ENCODE peak calls at places on chromosomes 6 and 20, in four cellular contexts. One of them, this sample, is unnamed.
A peak's percentile ranks its signal among the peaks of the same experiment; 100 is the strongest.

GRCh38 chr6:35737413-35738211 is 780 bp downstream of the ARMC12 start:
- DNase-seq in fibroblast of lung: peak; percentile 71
- DNase-seq in NCI-H1694 treated with DMSO at 0.1 percent for 48 hours: peak; percentile 88
- DNase-seq in stimulated activated CD4-positive, alpha-beta T cell treated with anti-CD3 and anti-CD28 coated beads, Interleukin-4, amount 100 ng/mL, for 1 hour: no peak
- DNase-seq in this sample: peak; percentile 75

GRCh38 chr6:16697437-16698162 is 63.7 kb downstream of the ATXN1 start:
- DNase-seq in NCI-H1694 treated with DMSO at 0.1 percent for 48 hours: no peak
- DNase-seq in fibroblast of lung: no peak
- DNase-seq in stimulated activated CD4-positive, alpha-beta T cell treated with anti-CD3 and anti-CD28 coated beads, Interleukin-4, amount 100 ng/mL, for 1 hour: no peak
- DNase-seq in this sample: no peak

GRCh38 chr20:44074252-44075151 is 112.5 kb downstream of the JPH2 start:
- DNase-seq in NCI-H1694 treated with DMSO at 0.1 percent for 48 hours: no peak
- DNase-seq in stimulated activated CD4-positive, alpha-beta T cell treated with anti-CD3 and anti-CD28 coated beads, Interleukin-4, amount 100 ng/mL, for 1 hour: no peak
- DNase-seq in fibroblast of lung: peak; percentile 68
- DNase-seq in this sample: peak; percentile 34

GRCh38 chr6:100459291-100459690 is 5.4 kb downstream of the SIM1 start:
- DNase-seq in NCI-H1694 treated with DMSO at 0.1 percent for 48 hours: no peak
- DNase-seq in fibroblast of lung: no peak
- DNase-seq in stimulated activated CD4-positive, alpha-beta T cell treated with anti-CD3 and anti-CD28 coated beads, Interleukin-4, amount 100 ng/mL, for 1 hour: no peak
- DNase-seq in this sample: no peak

GRCh38 chr6:167828325-167828956 is 1.7 kb downstream of the AFDN start:
- DNase-seq in NCI-H1694 treated with DMSO at 0.1 percent for 48 hours: peak; percentile 20
- DNase-seq in stimulated activated CD4-positive, alpha-beta T cell treated with anti-CD3 and anti-CD28 coated beads, Interleukin-4, amount 100 ng/mL, for 1 hour: no peak
- DNase-seq in fibroblast of lung: no peak
- DNase-seq in this sample: peak; percentile 7

GRCh38 chr6:84361372-84362179 is 134.1 kb upstream of the CEP162 start:
- DNase-seq in stimulated activated CD4-positive, alpha-beta T cell treated with anti-CD3 and anti-CD28 coated beads, Interleukin-4, amount 100 ng/mL, for 1 hour: no peak
- DNase-seq in fibroblast of lung: no peak
- DNase-seq in NCI-H1694 treated with DMSO at 0.1 percent for 48 hours: no peak
- DNase-seq in this sample: no peak

GRCh38 chr6:159324599-159324998 is 155.4 kb downstream of the FNDC1 start:
- DNase-seq in fibroblast of lung: no peak
- DNase-seq in stimulated activated CD4-positive, alpha-beta T cell treated with anti-CD3 and anti-CD28 coated beads, Interleukin-4, amount 100 ng/mL, for 1 hour: no peak
- DNase-seq in NCI-H1694 treated with DMSO at 0.1 percent for 48 hours: no peak
- DNase-seq in this sample: no peak

GRCh38 chr6:41894366-41895299 is 542 bp downstream of the USP49 start:
- DNase-seq in NCI-H1694 treated with DMSO at 0.1 percent for 48 hours: peak; percentile 72
- DNase-seq in fibroblast of lung: peak; percentile 25
- DNase-seq in stimulated activated CD4-positive, alpha-beta T cell treated with anti-CD3 and anti-CD28 coated beads, Interleukin-4, amount 100 ng/mL, for 1 hour: peak; percentile 50
- DNase-seq in this sample: peak; percentile 16

GRCh38 chr20:63461364-63461763 is 11.1 kb downstream of the KCNQ2 start:
- DNase-seq in NCI-H1694 treated with DMSO at 0.1 percent for 48 hours: no peak
- DNase-seq in stimulated activated CD4-positive, alpha-beta T cell treated with anti-CD3 and anti-CD28 coated beads, Interleukin-4, amount 100 ng/mL, for 1 hour: peak; percentile 20
- DNase-seq in fibroblast of lung: no peak
- DNase-seq in this sample: no peak

GRCh38 chr6:108127826-108128225 is 38.0 kb upstream of the NR2E1 start:
- DNase-seq in NCI-H1694 treated with DMSO at 0.1 percent for 48 hours: no peak
- DNase-seq in fibroblast of lung: no peak
- DNase-seq in stimulated activated CD4-positive, alpha-beta T cell treated with anti-CD3 and anti-CD28 coated beads, Interleukin-4, amount 100 ng/mL, for 1 hour: no peak
- DNase-seq in this sample: no peak

GRCh38 chr6:29943053-29943966 is 978 bp downstream of the HLA-A start:
- DNase-seq in NCI-H1694 treated with DMSO at 0.1 percent for 48 hours: no peak
- DNase-seq in fibroblast of lung: no peak
- DNase-seq in stimulated activated CD4-positive, alpha-beta T cell treated with anti-CD3 and anti-CD28 coated beads, Interleukin-4, amount 100 ng/mL, for 1 hour: peak; percentile 48
- DNase-seq in this sample: no peak

GRCh38 chr6:131792091-131792496 is 15.7 kb upstream of the ENPP1 start:
- DNase-seq in fibroblast of lung: peak; percentile 77
- DNase-seq in stimulated activated CD4-positive, alpha-beta T cell treated with anti-CD3 and anti-CD28 coated beads, Interleukin-4, amount 100 ng/mL, for 1 hour: no peak
- DNase-seq in NCI-H1694 treated with DMSO at 0.1 percent for 48 hours: no peak
- DNase-seq in this sample: no peak

GRCh38 chr6:161271343-161272019 is 2.4 kb downstream of the AGPAT4 start:
- DNase-seq in stimulated activated CD4-positive, alpha-beta T cell treated with anti-CD3 and anti-CD28 coated beads, Interleukin-4, amount 100 ng/mL, for 1 hour: no peak
- DNase-seq in fibroblast of lung: no peak
- DNase-seq in NCI-H1694 treated with DMSO at 0.1 percent for 48 hours: no peak
- DNase-seq in this sample: no peak

GRCh38 chr6:20630617-20631448 is 96.6 kb downstream of the CDKAL1 start:
- DNase-seq in NCI-H1694 treated with DMSO at 0.1 percent for 48 hours: no peak
- DNase-seq in fibroblast of lung: no peak
- DNase-seq in stimulated activated CD4-positive, alpha-beta T cell treated with anti-CD3 and anti-CD28 coated beads, Interleukin-4, amount 100 ng/mL, for 1 hour: no peak
- DNase-seq in this sample: no peak

GRCh38 chr6:7171119-7171518 is 63.4 kb downstream of the RREB1 start:
- DNase-seq in NCI-H1694 treated with DMSO at 0.1 percent for 48 hours: no peak
- DNase-seq in stimulated activated CD4-positive, alpha-beta T cell treated with anti-CD3 and anti-CD28 coated beads, Interleukin-4, amount 100 ng/mL, for 1 hour: no peak
- DNase-seq in fibroblast of lung: no peak
- DNase-seq in this sample: no peak

GRCh38 chr20:62416651-62417637 is 9.9 kb upstream of the CABLES2 start:
- DNase-seq in stimulated activated CD4-positive, alpha-beta T cell treated with anti-CD3 and anti-CD28 coated beads, Interleukin-4, amount 100 ng/mL, for 1 hour: no peak
- DNase-seq in NCI-H1694 treated with DMSO at 0.1 percent for 48 hours: no peak
- DNase-seq in fibroblast of lung: no peak
- DNase-seq in this sample: no peak

GRCh38 chr20:32945710-32946221 is 58.5 kb downstream of the SUN5 start:
- DNase-seq in NCI-H1694 treated with DMSO at 0.1 percent for 48 hours: no peak
- DNase-seq in fibroblast of lung: peak; percentile 7
- DNase-seq in stimulated activated CD4-positive, alpha-beta T cell treated with anti-CD3 and anti-CD28 coated beads, Interleukin-4, amount 100 ng/mL, for 1 hour: no peak
- DNase-seq in this sample: no peak

GRCh38 chr6:83872386-83873118 is 13.1 kb downstream of the CYB5R4 start:
- DNase-seq in stimulated activated CD4-positive, alpha-beta T cell treated with anti-CD3 and anti-CD28 coated beads, Interleukin-4, amount 100 ng/mL, for 1 hour: no peak
- DNase-seq in fibroblast of lung: peak; percentile 23
- DNase-seq in NCI-H1694 treated with DMSO at 0.1 percent for 48 hours: no peak
- DNase-seq in this sample: peak; percentile 19

GRCh38 chr6:43786664-43787329 is 16.8 kb downstream of the VEGFA start:
- DNase-seq in NCI-H1694 treated with DMSO at 0.1 percent for 48 hours: no peak
- DNase-seq in fibroblast of lung: no peak
- DNase-seq in stimulated activated CD4-positive, alpha-beta T cell treated with anti-CD3 and anti-CD28 coated beads, Interleukin-4, amount 100 ng/mL, for 1 hour: no peak
- DNase-seq in this sample: no peak

GRCh38 chr20:55174172-55174571 is 698.8 kb downstream of the DOK5 start:
- DNase-seq in NCI-H1694 treated with DMSO at 0.1 percent for 48 hours: no peak
- DNase-seq in fibroblast of lung: no peak
- DNase-seq in stimulated activated CD4-positive, alpha-beta T cell treated with anti-CD3 and anti-CD28 coated beads, Interleukin-4, amount 100 ng/mL, for 1 hour: no peak
- DNase-seq in this sample: no peak

GRCh38 chr20:58712116-58712822 is 19.7 kb downstream of the NPEPL1 start:
- DNase-seq in stimulated activated CD4-positive, alpha-beta T cell treated with anti-CD3 and anti-CD28 coated beads, Interleukin-4, amount 100 ng/mL, for 1 hour: no peak
- DNase-seq in NCI-H1694 treated with DMSO at 0.1 percent for 48 hours: no peak
- DNase-seq in fibroblast of lung: no peak
- DNase-seq in this sample: no peak

GRCh38 chr6:136962661-136963060 is 40.6 kb downstream of the SLC35D3 start:
- DNase-seq in NCI-H1694 treated with DMSO at 0.1 percent for 48 hours: peak; percentile 86
- DNase-seq in stimulated activated CD4-positive, alpha-beta T cell treated with anti-CD3 and anti-CD28 coated beads, Interleukin-4, amount 100 ng/mL, for 1 hour: no peak
- DNase-seq in fibroblast of lung: no peak
- DNase-seq in this sample: peak; percentile 79